ENCODE peak calls at places on chromosomes 11 and 22, in eight cellular contexts. C, N, X, Z, H, T, E and P are unnamed samples.

GRCh38 chr22:46604306-46604690 is 15.9 kb upstream of the GRAMD4 start:
- DNase-seq in N (no peak), X (no peak), T (peak; percentile 33), C (no peak), E (no peak), H (peak; percentile 73), Z (no peak), P (no peak)

GRCh38 chr11:13288375-13289029 is 10.9 kb downstream of the BMAL1 start:
- DNase-seq in N (no peak), X (no peak), E (no peak), Z (no peak), T (no peak), C (no peak), H (no peak), P (peak; percentile 23)

GRCh38 chr11:41983458-41983857 is 524.0 kb upstream of the LRRC4C start:
- DNase-seq in H (no peak), C (no peak), E (no peak), N (no peak), X (no peak), Z (no peak), T (no peak), P (no peak)

GRCh38 chr22:27541831-27542230 is 259.7 kb downstream of the MN1 start:
- DNase-seq in T (no peak), E (no peak), C (no peak), H (no peak), X (no peak), N (no peak), Z (no peak), P (no peak)

GRCh38 chr11:101817536-101817935 is 97.3 kb upstream of the CEP126 start:
- DNase-seq in E (no peak), Z (no peak), C (no peak), N (no peak), T (no peak), H (no peak), X (no peak), P (no peak)

GRCh38 chr11:33310720-33311500 is 53.7 kb downstream of the HIPK3 start:
- DNase-seq in E (no peak), Z (no peak), T (no peak), C (no peak), H (no peak), X (no peak), N (no peak), P (no peak)

GRCh38 chr11:26764315-26764714 is 42.5 kb upstream of the SLC5A12 start:
- DNase-seq in H (no peak), T (no peak), C (no peak), X (no peak), E (no peak), Z (no peak), N (no peak), P (no peak)

GRCh38 chr22:41523464-41524221 is 20.6 kb downstream of the POLR3H start:
- DNase-seq in H (no peak), X (no peak), T (no peak), E (no peak), N (no peak), Z (no peak), C (no peak), P (peak; percentile 65)

GRCh38 chr22:46219650-46220049 is 30.4 kb downstream of the CDPF1 start:
- DNase-seq in C (no peak), H (no peak), T (no peak), E (no peak), X (no peak), Z (no peak), N (no peak), P (no peak)

GRCh38 chr11:17230867-17231851 is 23.4 kb upstream of the PIK3C2A start:
- DNase-seq in H (peak; percentile 67), X (no peak), N (no peak), C (no peak), E (no peak), T (no peak), Z (no peak), P (no peak)